ENCODE peak calls at places on chromosomes 7 and 10, in eight cellular contexts. One of them, this sample, is unnamed. For H3K9me3 and H3K4me1, the result is how much of the 10 kb centered on the place peaks cover.

GRCh38 chr10:1294748-1295147 is 238.6 kb downstream of the WDR37 start:
- DNase-seq in lung: no peak
- DNase-seq in A549: no peak
- DNase-seq in CD8-positive, alpha-beta T cell: no peak
- DNase-seq in endothelial cell of umbilical vein: no peak
- DNase-seq in right atrium auricular region: no peak
- DNase-seq in OCI-LY7: no peak
- DNase-seq in fibroblast of lung: no peak
- DNase-seq in this sample: no peak

GRCh38 chr7:112640682-112641081 is 149.5 kb downstream of the TMEM168 start:
- DNase-seq in endothelial cell of umbilical vein: no peak
- DNase-seq in fibroblast of lung: no peak
- DNase-seq in lung: no peak
- DNase-seq in OCI-LY7: no peak
- DNase-seq in A549: no peak
- DNase-seq in right atrium auricular region: no peak
- DNase-seq in CD8-positive, alpha-beta T cell: no peak
- DNase-seq in this sample: no peak

GRCh38 chr10:126036515-126036914 is 140.2 kb downstream of the FANK1 start:
- DNase-seq in CD8-positive, alpha-beta T cell: no peak
- DNase-seq in right atrium auricular region: no peak
- DNase-seq in OCI-LY7: no peak
- DNase-seq in A549: no peak
- DNase-seq in lung: no peak
- DNase-seq in endothelial cell of umbilical vein: no peak
- DNase-seq in fibroblast of lung: no peak
- DNase-seq in this sample: no peak

GRCh38 chr7:46135561-46135960 is 214.5 kb upstream of the IGFBP3 start:
- DNase-seq in A549: no peak
- DNase-seq in right atrium auricular region: no peak
- DNase-seq in fibroblast of lung: no peak
- DNase-seq in endothelial cell of umbilical vein: no peak
- DNase-seq in CD8-positive, alpha-beta T cell: no peak
- DNase-seq in lung: no peak
- DNase-seq in OCI-LY7: no peak
- DNase-seq in this sample: no peak

GRCh38 chr10:108789911-108790310 is 1133.4 kb downstream of the XPNPEP1 start:
- DNase-seq in CD8-positive, alpha-beta T cell: no peak
- DNase-seq in OCI-LY7: no peak
- DNase-seq in endothelial cell of umbilical vein: no peak
- DNase-seq in lung: no peak
- DNase-seq in fibroblast of lung: peak
- DNase-seq in right atrium auricular region: no peak
- DNase-seq in A549: no peak
- DNase-seq in this sample: no peak

GRCh38 chr7:89511900-89512299 is 642.4 kb upstream of the STEAP1 start:
- DNase-seq in endothelial cell of umbilical vein: no peak
- DNase-seq in right atrium auricular region: no peak
- DNase-seq in CD8-positive, alpha-beta T cell: no peak
- DNase-seq in lung: no peak
- DNase-seq in fibroblast of lung: no peak
- DNase-seq in OCI-LY7: no peak
- DNase-seq in A549: no peak
- DNase-seq in this sample: no peak

GRCh38 chr10:22159180-22159579 is 58.6 kb downstream of the EBLN1 start:
- DNase-seq in CD8-positive, alpha-beta T cell: no peak
- DNase-seq in right atrium auricular region: no peak
- DNase-seq in fibroblast of lung: no peak
- DNase-seq in OCI-LY7: no peak
- DNase-seq in A549: no peak
- DNase-seq in endothelial cell of umbilical vein: no peak
- DNase-seq in lung: no peak
- DNase-seq in this sample: no peak

GRCh38 chr7:98398567-98399372 is 2.1 kb downstream of the BAIAP2L1 start:
- DNase-seq in fibroblast of lung: no peak
- DNase-seq in OCI-LY7: no peak
- DNase-seq in endothelial cell of umbilical vein: no peak
- DNase-seq in right atrium auricular region: no peak
- DNase-seq in CD8-positive, alpha-beta T cell: no peak
- DNase-seq in A549: no peak
- DNase-seq in lung: no peak
- DNase-seq in this sample: no peak

DNA sequence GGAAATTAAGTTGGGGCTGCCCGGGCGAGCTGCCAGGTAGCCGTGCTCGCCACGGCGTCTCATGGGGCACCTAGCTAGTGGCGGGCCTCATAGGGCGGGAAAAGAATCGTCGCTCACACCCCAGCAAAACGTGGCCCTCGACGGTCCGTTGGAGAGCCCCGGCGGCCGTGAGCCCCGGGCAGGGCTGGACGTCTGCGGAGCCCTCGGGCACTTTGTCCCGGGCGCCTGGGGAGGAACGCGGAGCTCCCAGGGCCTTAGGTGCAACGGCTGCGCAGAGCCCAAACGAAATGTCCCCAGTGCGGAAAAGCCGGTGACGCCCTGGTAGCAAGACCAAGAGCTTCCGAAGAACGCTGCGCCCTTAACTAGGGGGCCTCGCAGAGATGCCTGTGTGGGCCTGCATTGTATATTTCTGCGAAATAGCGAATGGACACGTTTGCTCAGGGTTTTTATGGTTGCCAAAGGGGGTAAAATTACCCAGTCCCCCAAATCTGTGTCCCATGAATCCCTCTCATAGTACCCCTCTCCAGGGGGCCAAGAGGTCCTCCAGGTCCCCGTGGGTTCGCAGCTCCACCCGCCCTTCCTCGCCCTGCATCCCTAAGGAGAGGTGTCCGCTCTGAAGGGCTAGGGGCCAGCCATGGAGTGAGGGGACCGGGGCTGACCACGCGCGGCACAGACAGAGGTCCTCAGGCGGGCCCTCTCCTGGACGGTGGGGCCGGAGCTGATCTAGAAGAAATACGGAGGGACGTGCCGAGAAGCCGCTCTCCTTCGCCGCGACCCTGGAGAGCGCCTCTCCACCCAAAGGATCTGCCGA is 1.0 kb upstream of the SFMBT2 start:
- DNase-seq in fibroblast of lung: no peak
- DNase-seq in lung: no peak
- DNase-seq in right atrium auricular region: no peak
- DNase-seq in endothelial cell of umbilical vein: no peak
- DNase-seq in A549: no peak
- DNase-seq in CD8-positive, alpha-beta T cell: peak
- DNase-seq in OCI-LY7: no peak
- DNase-seq in this sample: peak
- H3K4me3 ChIP-seq in fibroblast of lung: no peak
- H3K4me3 ChIP-seq in lung: peak
- H3K4me3 ChIP-seq in right atrium auricular region: peak
- H3K4me3 ChIP-seq in endothelial cell of umbilical vein: no peak
- H3K4me3 ChIP-seq in A549: peak
- H3K4me3 ChIP-seq in CD8-positive, alpha-beta T cell: peak
- H3K4me3 ChIP-seq in OCI-LY7: peak
- H3K4me3 ChIP-seq in this sample: peak

DNA sequence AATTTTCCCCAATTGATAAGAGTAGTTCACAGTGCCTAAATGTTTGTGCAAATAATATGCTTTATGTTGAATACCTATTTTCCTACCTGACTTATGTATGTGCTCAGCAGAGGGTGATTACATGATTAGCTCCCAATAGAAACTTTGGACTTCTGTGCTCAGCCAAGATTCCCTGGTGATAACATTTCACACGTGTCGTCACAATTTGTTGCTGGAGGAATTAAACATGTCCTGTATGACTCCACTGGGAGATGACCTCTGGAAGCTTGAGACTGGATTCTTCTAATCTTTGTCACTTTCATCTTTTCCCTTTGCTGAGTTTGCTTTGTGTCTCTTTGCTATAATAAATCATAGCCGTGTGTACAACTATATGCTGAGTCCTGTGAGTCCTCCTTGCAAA is 120.9 kb upstream of the LRRTM3 start:
- DNase-seq in fibroblast of lung: no peak
- DNase-seq in CD8-positive, alpha-beta T cell: no peak
- DNase-seq in right atrium auricular region: no peak
- DNase-seq in A549: no peak
- DNase-seq in endothelial cell of umbilical vein: no peak
- DNase-seq in OCI-LY7: no peak
- DNase-seq in lung: no peak
- DNase-seq in this sample: no peak
- H3K9me3 ChIP-seq in fibroblast of lung: under half
- H3K9me3 ChIP-seq in CD8-positive, alpha-beta T cell: under half
- H3K9me3 ChIP-seq in right atrium auricular region: under half
- H3K9me3 ChIP-seq in A549: under half
- H3K9me3 ChIP-seq in endothelial cell of umbilical vein: under half
- H3K9me3 ChIP-seq in OCI-LY7: under half
- H3K9me3 ChIP-seq in lung: under half
- H3K9me3 ChIP-seq in this sample: under half

DNA sequence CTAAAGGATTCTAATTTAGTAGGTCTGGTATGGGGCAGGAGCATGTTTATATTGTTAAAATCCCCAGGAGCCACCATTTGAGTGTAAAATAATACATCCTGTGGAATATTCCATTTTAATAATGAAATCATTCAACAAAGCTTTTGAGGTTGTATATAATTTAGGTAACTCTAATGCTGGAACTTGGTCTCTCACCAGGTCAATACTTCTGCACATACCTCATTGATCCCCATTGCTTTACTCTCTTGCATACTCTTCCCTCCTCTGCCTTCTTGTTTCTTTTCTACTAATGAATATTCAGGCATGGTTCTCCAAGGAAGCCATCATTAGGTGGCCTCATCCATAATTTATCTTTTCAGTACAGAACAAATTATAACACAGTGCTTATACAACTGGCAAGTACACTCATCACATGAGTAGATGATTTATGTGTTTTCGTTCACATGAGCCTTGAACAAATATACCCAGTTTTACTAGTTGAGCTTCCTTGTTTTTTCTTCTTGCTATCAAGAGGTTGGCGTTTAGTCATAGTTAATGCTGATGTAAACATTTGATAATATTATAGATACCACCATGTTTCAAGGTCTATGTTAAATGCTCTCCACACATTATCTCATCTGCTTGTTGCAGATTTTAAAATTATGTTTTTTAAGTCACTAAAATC is 7.2 kb downstream of the PALS2 start:
- DNase-seq in right atrium auricular region: no peak
- DNase-seq in A549: no peak
- DNase-seq in OCI-LY7: no peak
- DNase-seq in lung: no peak
- DNase-seq in CD8-positive, alpha-beta T cell: no peak
- DNase-seq in endothelial cell of umbilical vein: peak
- DNase-seq in fibroblast of lung: peak
- DNase-seq in this sample: no peak
- H3K4me1 ChIP-seq in right atrium auricular region: under half
- H3K4me1 ChIP-seq in A549: under half
- H3K4me1 ChIP-seq in OCI-LY7: under half
- H3K4me1 ChIP-seq in lung: under half
- H3K4me1 ChIP-seq in CD8-positive, alpha-beta T cell: under half
- H3K4me1 ChIP-seq in endothelial cell of umbilical vein: under half
- H3K4me1 ChIP-seq in fibroblast of lung: under half
- H3K4me1 ChIP-seq in this sample: under half

DNA sequence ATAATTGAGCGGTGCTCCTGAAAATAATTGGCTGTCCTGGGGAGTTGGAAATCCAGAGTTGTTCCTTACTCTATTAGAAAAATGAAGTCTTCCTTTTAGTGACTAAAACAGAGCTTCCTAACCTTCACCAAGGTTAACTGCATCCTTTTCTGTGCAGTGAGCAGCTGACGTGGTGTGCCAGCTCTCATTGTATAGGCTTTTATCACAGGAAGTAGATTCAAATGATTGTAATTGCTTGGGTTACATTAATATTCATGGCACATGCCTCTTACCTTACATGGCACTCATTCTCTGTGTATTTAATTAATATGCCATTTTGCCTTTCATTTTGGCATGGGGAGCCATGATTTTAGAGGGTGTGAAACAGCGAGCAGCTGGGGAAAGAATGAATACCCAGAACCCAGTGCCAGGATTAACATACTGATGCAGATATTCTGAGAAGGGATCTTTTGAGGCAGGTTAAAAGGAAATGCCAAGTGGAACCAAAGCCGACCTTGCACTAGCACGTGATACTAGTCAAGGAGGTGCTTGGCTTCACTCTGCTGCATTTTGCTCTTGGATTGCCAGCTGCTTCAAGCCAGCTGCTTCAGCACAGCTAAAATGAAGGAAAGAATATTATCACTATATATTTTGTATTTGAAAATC is 115.3 kb downstream of the ST7 start:
- DNase-seq in right atrium auricular region: no peak
- DNase-seq in CD8-positive, alpha-beta T cell: no peak
- DNase-seq in fibroblast of lung: no peak
- DNase-seq in A549: no peak
- DNase-seq in OCI-LY7: no peak
- DNase-seq in endothelial cell of umbilical vein: peak
- DNase-seq in lung: no peak
- DNase-seq in this sample: no peak
- H3K4me3 ChIP-seq in right atrium auricular region: no peak
- H3K4me3 ChIP-seq in CD8-positive, alpha-beta T cell: no peak
- H3K4me3 ChIP-seq in fibroblast of lung: no peak
- H3K4me3 ChIP-seq in A549: no peak
- H3K4me3 ChIP-seq in OCI-LY7: no peak
- H3K4me3 ChIP-seq in endothelial cell of umbilical vein: no peak
- H3K4me3 ChIP-seq in lung: no peak
- H3K4me3 ChIP-seq in this sample: no peak

GRCh38 chr10:81215498-81215897 is 659.5 kb upstream of the NRG3 start:
- DNase-seq in OCI-LY7: no peak
- DNase-seq in CD8-positive, alpha-beta T cell: no peak
- DNase-seq in A549: no peak
- DNase-seq in right atrium auricular region: no peak
- DNase-seq in lung: no peak
- DNase-seq in fibroblast of lung: no peak
- DNase-seq in endothelial cell of umbilical vein: no peak
- DNase-seq in this sample: no peak

GRCh38 chr10:81216949-81217348 is 658.0 kb upstream of the NRG3 start:
- DNase-seq in endothelial cell of umbilical vein: no peak
- DNase-seq in A549: no peak
- DNase-seq in CD8-positive, alpha-beta T cell: no peak
- DNase-seq in OCI-LY7: no peak
- DNase-seq in lung: no peak
- DNase-seq in right atrium auricular region: no peak
- DNase-seq in fibroblast of lung: no peak
- DNase-seq in this sample: no peak

GRCh38 chr10:81218307-81218706 is 656.7 kb upstream of the NRG3 start:
- DNase-seq in right atrium auricular region: no peak
- DNase-seq in A549: no peak
- DNase-seq in fibroblast of lung: no peak
- DNase-seq in CD8-positive, alpha-beta T cell: no peak
- DNase-seq in endothelial cell of umbilical vein: no peak
- DNase-seq in OCI-LY7: no peak
- DNase-seq in lung: no peak
- DNase-seq in this sample: no peak

DNA sequence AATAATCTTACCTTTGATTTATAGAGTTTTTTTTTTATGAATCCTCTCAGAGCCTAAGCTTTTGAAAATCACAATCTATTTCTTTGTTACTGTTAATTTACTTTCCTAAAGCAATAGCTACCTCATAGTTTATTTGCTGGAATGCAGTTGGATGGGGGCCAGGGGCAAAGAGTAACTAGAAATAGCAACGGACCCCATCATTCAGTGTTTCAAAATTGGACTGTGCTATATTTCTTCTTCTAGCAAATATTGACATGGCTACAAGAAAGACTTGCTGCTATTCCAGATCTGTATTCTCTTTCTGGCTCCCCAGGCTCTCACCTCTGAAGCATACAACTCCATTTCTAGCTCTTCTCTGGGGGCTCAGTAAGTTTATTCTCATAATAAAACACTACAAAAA is 661.6 kb upstream of the NRG3 start:
- DNase-seq in fibroblast of lung: no peak
- DNase-seq in CD8-positive, alpha-beta T cell: no peak
- DNase-seq in OCI-LY7: no peak
- DNase-seq in right atrium auricular region: no peak
- DNase-seq in lung: no peak
- DNase-seq in endothelial cell of umbilical vein: no peak
- DNase-seq in A549: no peak
- DNase-seq in this sample: no peak
- H3K9me3 ChIP-seq in fibroblast of lung: under half
- H3K9me3 ChIP-seq in CD8-positive, alpha-beta T cell: under half
- H3K9me3 ChIP-seq in OCI-LY7: under half
- H3K9me3 ChIP-seq in right atrium auricular region: under half
- H3K9me3 ChIP-seq in lung: under half
- H3K9me3 ChIP-seq in endothelial cell of umbilical vein: under half
- H3K9me3 ChIP-seq in A549: under half
- H3K9me3 ChIP-seq in this sample: under half

This sample was measured in CD8-positive, alpha-beta memory T cell.